ENCODE peak calls at places on chromosomes 3 and 15, in five cellular contexts. Z, R, M, X and K are unnamed samples. For H3K36me3, the result is how much of the 10 kb centered on the place peaks cover.

GRCh38 chr15:70156781-70157261 is 59.1 kb upstream of the TLE3 start:
- DNase-seq in R (peak), X (no peak), M (peak), Z (no peak), K (no peak)

GRCh38 chr15:67521770-67522568 is 1.0 kb downstream of the C15orf61 start:
- DNase-seq in Z (no peak), R (no peak), M (no peak), X (no peak), K (no peak)

GRCh38 chr3:26068890-26069289 is 279.0 kb downstream of the OXSM start:
- DNase-seq in R (peak), M (no peak), X (no peak), Z (no peak), K (peak)

GRCh38 chr3:193742628-193743027 is 149.6 kb downstream of the OPA1 start:
- DNase-seq in R (no peak), M (no peak), Z (no peak), X (peak), K (no peak)

GRCh38 chr15:25465835-25466234 is 27.0 kb upstream of the UBE3A start:
- DNase-seq in X (no peak), M (no peak), R (no peak), Z (no peak), K (peak)

GRCh38 chr3:193061157-193061556 is 143.5 kb upstream of the MB21D2 start:
- DNase-seq in X (no peak), M (no peak), Z (no peak), R (no peak), K (no peak)

GRCh38 chr15:56837281-56837680 is 81.2 kb upstream of the TCF12 start:
- DNase-seq in R (no peak), X (no peak), Z (no peak), M (no peak), K (no peak)

GRCh38 chr3:71511446-71511845 is 72.1 kb downstream of the FOXP1 start:
- DNase-seq in X (no peak), Z (no peak), M (no peak), R (no peak), K (no peak)

GRCh38 chr15:94346272-94346671 is 114.9 kb downstream of the MCTP2 start:
- DNase-seq in M (no peak), Z (no peak), R (no peak), X (no peak), K (no peak)

GRCh38 chr3:58577269-58577821 is at the start of gene FAM107A:
- DNase-seq in Z (peak), R (peak), M (peak), X (no peak), K (peak)

GRCh38 chr3:141444586-141445285 is 42.1 kb upstream of the RASA2 start:
- DNase-seq in X (no peak), Z (no peak), R (no peak), M (no peak), K (no peak)

GRCh38 chr3:78666458-78666800 is 1101.4 kb downstream of the ROBO1 start:
- DNase-seq in X (no peak), R (no peak), Z (no peak), M (no peak), K (no peak)

GRCh38 chr3:23691343-23691895 is 114.3 kb upstream of the UBE2E1 start:
- DNase-seq in Z (no peak), R (no peak), X (no peak), M (no peak), K (no peak)

GRCh38 chr15:41494922-41495735 is 1.5 kb downstream of the ITPKA start:
- DNase-seq in R (no peak), X (no peak), M (no peak), Z (no peak), K (no peak)

GRCh38 chr15:83413054-83413719 is 34.0 kb upstream of the SH3GL3 start:
- DNase-seq in X (peak), R (no peak), Z (no peak), M (no peak), K (no peak)

GRCh38 chr3:156246939-156247725 is 126.8 kb downstream of the KCNAB1 start:
- DNase-seq in Z (no peak), X (no peak), M (no peak), R (no peak), K (no peak)

GRCh38 chr3:134579266-134579665 is 71.6 kb downstream of the KY start:
- DNase-seq in Z (no peak), X (no peak), M (no peak), R (no peak), K (no peak)

GRCh38 chr15:50685976-50686467 is 575 bp downstream of the TRPM7 start:
- DNase-seq in M (peak), R (peak), X (peak), Z (peak), K (peak)

GRCh38 chr3:44000586-44000985 is 241.1 kb upstream of the TOPAZ1 start:
- DNase-seq in X (no peak), Z (no peak), M (no peak), R (no peak), K (no peak)

GRCh38 chr3:13189639-13190375 is 116.6 kb upstream of the IQSEC1 start:
- DNase-seq in R (peak), Z (no peak), M (no peak), X (no peak), K (no peak)

GRCh38 chr15:51499379-51499976 is 123.1 kb downstream of the DMXL2 start:
- DNase-seq in R (no peak), Z (no peak), X (no peak), M (no peak), K (no peak)

GRCh38 chr15:98689431-98689861 is 41.1 kb downstream of the IGF1R start:
- DNase-seq in X (no peak), Z (no peak), R (no peak), M (no peak), K (no peak)

GRCh38 chr3:156628095-156628690 is 46.2 kb upstream of the TIPARP start:
- DNase-seq in R (no peak), Z (no peak), X (no peak), M (no peak), K (no peak)

GRCh38 chr15:100220058-100220728 is 121.6 kb downstream of the ADAMTS17 start:
- DNase-seq in X (no peak), Z (no peak), M (peak), R (no peak), K (no peak)

GRCh38 chr15:67456677-67457529 is 64.0 kb upstream of the C15orf61 start:
- DNase-seq in R (peak), Z (peak), M (peak), X (peak), K (peak)

GRCh38 chr3:112132088-112132487 is 960 bp downstream of the GCSAM start:
- DNase-seq in R (no peak), X (no peak), M (no peak), Z (no peak), K (no peak)

GRCh38 chr3:195549931-195550519 is 6.9 kb upstream of the PPP1R2 start:
- DNase-seq in Z (no peak), M (no peak), R (no peak), X (peak), K (peak)

GRCh38 chr3:73384091-73384906 is 240.4 kb downstream of the PDZRN3 start:
- DNase-seq in X (no peak), Z (no peak), R (no peak), M (peak), K (no peak)

GRCh38 chr3:87247086-87247781 is 20.1 kb downstream of the CHMP2B start:
- DNase-seq in X (no peak), Z (no peak), R (no peak), M (no peak), K (no peak)

DNA sequence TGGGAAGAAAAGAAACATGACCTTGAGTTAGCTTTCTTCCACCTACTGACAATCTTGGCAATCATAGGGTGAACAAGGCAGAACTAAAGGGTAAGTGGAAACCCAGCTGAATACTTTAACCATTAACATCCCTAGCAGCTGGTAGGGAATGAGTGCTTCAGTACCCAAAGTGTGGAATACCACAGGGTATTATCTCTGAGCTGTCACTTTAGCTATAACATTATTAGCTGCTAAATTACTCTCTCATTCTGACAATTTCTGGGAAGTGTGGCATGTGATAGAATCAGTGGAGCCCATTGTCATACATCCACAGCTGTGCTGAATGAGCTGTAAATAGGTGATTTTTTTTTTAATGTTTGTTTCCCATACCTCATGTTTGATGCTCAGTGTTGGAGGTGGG is 894.3 kb downstream of the DIPK2A start:
- DNase-seq in X (no peak), Z (no peak), M (no peak), R (no peak), K (no peak)
- TF ChIP-seq EP300 in X (no peak), Z (no peak), M (no peak), R (no peak), K (no peak)

DNA sequence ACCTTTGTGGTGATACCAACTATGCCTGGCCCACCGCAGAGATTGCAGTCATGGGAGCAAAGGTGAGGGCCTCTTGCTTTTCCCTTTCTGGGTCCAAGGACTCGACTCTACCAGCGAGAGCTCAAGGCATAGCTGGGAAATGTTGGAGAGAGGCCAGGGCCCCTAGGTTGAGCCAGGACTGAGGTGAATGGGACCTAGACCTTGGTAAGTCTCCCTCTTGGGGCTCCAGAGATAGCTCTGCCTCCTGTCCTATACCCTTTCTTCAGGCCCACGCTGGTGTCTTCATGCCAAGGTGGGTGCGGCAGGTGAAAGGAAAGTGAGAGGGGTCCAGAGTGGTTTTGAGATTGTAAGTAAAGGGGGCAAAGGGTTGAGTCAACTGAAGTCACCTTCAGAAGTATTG is 77.5 kb downstream of the PCCB start:
- DNase-seq in M (no peak), X (no peak), R (no peak), Z (no peak), K (no peak)
- H3K36me3 ChIP-seq in M (under half), X (under half), R (under half), Z (half or more), K (under half)

GRCh38 chr3:31189330-31189729 is 294.9 kb upstream of the GADL1 start:
- DNase-seq in Z (no peak), M (no peak), R (no peak), X (no peak), K (no peak)

GRCh38 chr3:31188112-31188511 is 293.7 kb upstream of the GADL1 start:
- DNase-seq in Z (peak), M (no peak), R (peak), X (no peak), K (no peak)

GRCh38 chr3:31185004-31185357 is 290.5 kb upstream of the GADL1 start:
- DNase-seq in Z (no peak), X (no peak), R (no peak), M (no peak), K (no peak)

GRCh38 chr3:31186041-31186440 is 291.6 kb upstream of the GADL1 start:
- DNase-seq in R (no peak), X (no peak), Z (no peak), M (no peak), K (no peak)

DNA sequence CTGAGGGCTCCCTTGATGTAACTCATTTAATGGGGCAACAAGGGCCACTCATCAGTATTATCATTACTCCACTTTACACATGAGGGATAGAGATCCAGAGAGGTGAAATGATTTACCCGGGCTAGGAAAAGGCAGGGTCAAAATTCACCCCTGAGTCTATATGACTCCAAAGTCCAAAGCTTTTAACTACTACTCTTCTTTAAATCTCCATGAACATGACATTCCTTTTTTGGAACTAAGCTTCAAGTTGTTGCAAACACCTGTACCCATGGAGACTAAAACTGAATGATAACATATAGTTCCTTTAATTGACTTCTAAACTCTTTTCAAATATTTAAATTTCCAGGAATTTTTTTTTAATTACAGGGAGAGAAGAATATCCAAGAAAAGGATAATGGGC is 292.9 kb upstream of the GADL1 start:
- DNase-seq in R (no peak), Z (no peak), X (no peak), M (no peak), K (no peak)
- TF ChIP-seq POLR2A in R (no peak), Z (no peak), X (no peak), M (no peak), K (no peak)

GRCh38 chr3:107988464-107989156 is 102.2 kb downstream of the CD47 start:
- DNase-seq in R (no peak), Z (peak), M (peak), X (no peak), K (peak)
- TF ChIP-seq EP300 in R (no peak), Z (peak), M (no peak), X (no peak), K (no peak)

GRCh38 chr15:43799209-43799944 is 643 bp downstream of the SERINC4 start:
- DNase-seq in M (no peak), Z (no peak), X (no peak), R (no peak), K (peak)

GRCh38 chr15:43794269-43795037 is 2.3 kb downstream of the SERF2 start:
- DNase-seq in R (no peak), M (no peak), Z (no peak), X (no peak), K (no peak)

GRCh38 chr15:43795197-43795596 is 3.1 kb downstream of the SERF2 start:
- DNase-seq in M (no peak), X (no peak), R (no peak), Z (no peak), K (no peak)

GRCh38 chr15:43795997-43796396 is 3.9 kb downstream of the SERF2 start:
- DNase-seq in M (no peak), X (no peak), R (no peak), Z (no peak), K (no peak)

GRCh38 chr15:43796566-43796965 is 3.5 kb downstream of the SERINC4 start:
- DNase-seq in Z (no peak), M (no peak), X (no peak), R (no peak), K (no peak)
- H3K36me3 ChIP-seq in Z (half or more), M (under half), X (under half), R (under half), K (under half)

GRCh38 chr3:186614597-186615483 is 2.0 kb downstream of the AHSG start:
- DNase-seq in M (peak), Z (peak), X (peak), R (peak), K (peak)

GRCh38 chr3:186612065-186612464 is 795 bp upstream of the AHSG start:
- DNase-seq in X (no peak), Z (no peak), M (no peak), R (no peak), K (no peak)

GRCh38 chr3:186613637-186614265 is 891 bp downstream of the AHSG start:
- DNase-seq in M (no peak), Z (no peak), R (no peak), X (no peak), K (no peak)

GRCh38 chr3:186614266-186614596 is 1.4 kb downstream of the AHSG start:
- DNase-seq in R (no peak), X (no peak), Z (no peak), M (no peak), K (no peak)

DNA sequence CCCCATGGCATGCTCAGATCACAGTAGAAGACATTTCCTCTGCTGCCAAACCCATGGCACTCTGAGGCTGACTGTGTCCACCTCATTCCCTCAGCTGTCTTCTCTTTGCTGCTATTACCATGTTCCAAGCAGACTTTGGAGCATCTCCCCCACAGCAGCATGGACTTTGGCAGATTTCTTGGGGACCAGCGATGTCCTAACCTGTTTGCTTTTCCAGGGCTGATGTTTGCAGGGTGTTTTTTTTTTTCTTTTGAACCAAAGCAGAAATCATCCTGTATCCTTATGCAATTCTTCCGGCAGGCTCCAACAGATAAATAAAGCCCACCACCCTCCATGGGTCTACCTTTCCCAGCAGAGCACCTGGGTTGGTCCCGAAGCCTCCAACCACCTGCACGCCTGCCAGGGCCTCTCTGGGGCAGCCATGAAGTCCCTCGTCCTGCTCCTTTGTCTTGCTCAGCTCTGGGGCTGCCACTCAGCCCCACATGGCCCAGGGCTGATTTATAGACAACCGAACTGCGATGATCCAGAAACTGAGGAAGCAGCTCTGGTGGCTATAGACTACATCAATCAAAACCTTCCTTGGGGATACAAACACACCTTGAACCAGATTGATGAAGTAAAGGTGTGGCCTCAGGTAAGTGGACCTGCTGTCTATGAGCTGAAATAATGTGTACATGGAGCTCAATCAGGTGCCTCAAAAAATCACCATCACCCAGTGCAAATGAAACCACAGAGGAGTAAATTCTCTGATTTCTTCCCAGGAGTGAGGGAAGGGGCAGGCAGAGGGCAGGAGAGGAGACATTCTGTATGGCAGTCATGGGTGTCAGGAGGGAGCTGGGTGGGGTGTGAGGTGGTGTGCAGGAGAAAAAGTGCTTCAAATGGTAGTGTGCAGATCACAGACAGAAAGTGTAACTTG is at the start of gene AHSG:
- DNase-seq in R (no peak), M (no peak), X (no peak), Z (no peak), K (no peak)
- TF ChIP-seq POLR2A in R (no peak), M (no peak), X (no peak), Z (no peak), K (no peak)